ENCODE peak calls at places on chromosomes 1 and 21, in ten cellular contexts. S is iris pigment epithelial cell, P is endothelial cell, Y is DMS153, X is COR-L47, U is A549, L is nephron progenitor cell, Z is RCC 7860, T is PC-3, W is fibroblast of lung. N is an unnamed sample.

GRCh38 chr21:43842742-43843141 is 22.3 kb upstream of the AGPAT3 start:
- DNase-seq in S (no peak), P (no peak), Y (no peak), X (no peak), U (no peak), L (no peak), Z (no peak), T (no peak), W (peak), N (no peak)

GRCh38 chr1:14598007-14598497 is 433 bp upstream of the KAZN start:
- DNase-seq in S (no peak), P (no peak), Y (no peak), X (no peak), U (no peak), L (peak), Z (no peak), T (no peak), W (no peak), N (no peak)

GRCh38 chr1:24526940-24527542 is 24.4 kb downstream of the RCAN3 start:
- DNase-seq in S (peak), P (peak), Y (no peak), X (no peak), U (peak), L (no peak), Z (no peak), T (peak), W (peak), N (no peak)

GRCh38 chr1:93525431-93525830 is 77.5 kb downstream of the FNBP1L start:
- DNase-seq in S (no peak), P (no peak), Y (no peak), X (no peak), U (no peak), L (no peak), Z (no peak), T (no peak), W (no peak), N (no peak)

GRCh38 chr1:17460265-17460664 is 20.8 kb upstream of the RCC2 start:
- DNase-seq in S (no peak), P (no peak), Y (no peak), X (no peak), U (no peak), L (no peak), Z (peak), T (peak), W (no peak), N (no peak)

GRCh38 chr1:59601032-59601431 is 213.7 kb upstream of the HOOK1 start:
- DNase-seq in S (no peak), P (no peak), Y (no peak), X (no peak), U (no peak), L (no peak), Z (no peak), T (no peak), W (no peak), N (no peak)

GRCh38 chr1:41609166-41609883 is 124.8 kb upstream of the EDN2 start:
- DNase-seq in S (no peak), P (no peak), Y (no peak), X (no peak), U (no peak), L (no peak), Z (no peak), T (no peak), W (no peak), N (no peak)

GRCh38 chr1:116693759-116694482 is 26.4 kb upstream of the IGSF3 start:
- DNase-seq in S (peak), P (no peak), Y (no peak), X (no peak), U (no peak), L (no peak), Z (no peak), T (peak), W (no peak), N (no peak)

GRCh38 chr1:196590959-196591358 is 17.3 kb downstream of the KCNT2 start:
- DNase-seq in S (no peak), P (no peak), Y (no peak), X (no peak), U (no peak), L (no peak), Z (no peak), T (no peak), W (no peak), N (no peak)

GRCh38 chr1:111754964-111755320 is 759 bp upstream of the DDX20 start:
- DNase-seq in S (no peak), P (peak), Y (peak), X (peak), U (peak), L (peak), Z (peak), T (peak), W (peak), N (no peak)

GRCh38 chr1:243718893-243719292 is 131.2 kb downstream of the AKT3 start:
- DNase-seq in S (peak), P (no peak), Y (no peak), X (no peak), U (no peak), L (no peak), Z (peak), T (peak), W (peak), N (no peak)

GRCh38 chr1:14415396-14415795 is 183.1 kb upstream of the KAZN start:
- DNase-seq in S (no peak), P (peak), Y (no peak), X (no peak), U (no peak), L (peak), Z (no peak), T (no peak), W (no peak), N (no peak)

GRCh38 chr1:226123591-226124471 is 61.3 kb downstream of the H3-3A start:
- DNase-seq in S (no peak), P (no peak), Y (peak), X (no peak), U (no peak), L (no peak), Z (peak), T (peak), W (no peak), N (no peak)

GRCh38 chr21:32547018-32547417 is 38.3 kb downstream of the TCP10L start:
- DNase-seq in S (no peak), P (no peak), Y (no peak), X (no peak), U (no peak), L (no peak), Z (no peak), T (no peak), W (no peak), N (no peak)

GRCh38 chr1:31985430-31985829 is 28.2 kb upstream of the KHDRBS1 start:
- DNase-seq in S (no peak), P (no peak), Y (peak), X (no peak), U (no peak), L (no peak), Z (no peak), T (no peak), W (peak), N (no peak)

GRCh38 chr21:27426196-27426595 is 459.3 kb upstream of the ADAMTS5 start:
- DNase-seq in S (no peak), P (no peak), Y (no peak), X (no peak), U (no peak), L (no peak), Z (no peak), T (no peak), W (no peak), N (no peak)

GRCh38 chr1:201172999-201173610 is 17.5 kb upstream of the IGFN1 start:
- DNase-seq in S (peak), P (no peak), Y (no peak), X (no peak), U (no peak), L (no peak), Z (peak), T (peak), W (peak), N (no peak)

GRCh38 chr1:178679237-178679636 is 45.8 kb upstream of the RALGPS2 start:
- DNase-seq in S (no peak), P (no peak), Y (no peak), X (no peak), U (no peak), L (no peak), Z (no peak), T (no peak), W (no peak), N (no peak)

N was measured in NCI-H2029 treated with DMSO at 0.1 percent for 48 hours.